ENCODE peak calls at places on chromosomes 4 and X, in four cellular contexts. One of them, this sample, is unnamed.
A peak's percentile ranks its signal among the peaks of the same experiment; 100 is the strongest.

GRCh38 chr4:86218721-86219481 is 141.0 kb downstream of the MAPK10 start:
- DNase-seq in K562: no peak
- DNase-seq in sigmoid colon: no peak
- DNase-seq in H1: no peak
- DNase-seq in this sample: no peak

GRCh38 chr4:57153207-57153606 is 43.0 kb upstream of the IGFBP7 start:
- DNase-seq in K562: no peak
- DNase-seq in sigmoid colon: no peak
- DNase-seq in H1: no peak
- DNase-seq in this sample: peak; percentile 57

GRCh38 chr4:168019019-168019651 is 73.2 kb upstream of the ANXA10 start:
- DNase-seq in K562: no peak
- DNase-seq in sigmoid colon: no peak
- DNase-seq in H1: no peak
- DNase-seq in this sample: no peak

GRCh38 chrX:38649674-38650647 is 88.6 kb downstream of the TSPAN7 start:
- DNase-seq in K562: peak; percentile 48
- DNase-seq in sigmoid colon: no peak
- DNase-seq in H1: no peak
- DNase-seq in this sample: no peak

GRCh38 chr4:12928751-12929150 is 555.4 kb downstream of the RAB28 start:
- DNase-seq in K562: no peak
- DNase-seq in sigmoid colon: no peak
- DNase-seq in H1: no peak
- DNase-seq in this sample: no peak

GRCh38 chr4:74934016-74934821 is 1.3 kb downstream of the PARM1 start:
- DNase-seq in K562: no peak
- DNase-seq in sigmoid colon: no peak
- DNase-seq in H1: peak; percentile 55
- DNase-seq in this sample: no peak

GRCh38 chr4:24816797-24817196 is 21.4 kb downstream of the SOD3 start:
- DNase-seq in K562: no peak
- DNase-seq in sigmoid colon: no peak
- DNase-seq in H1: no peak
- DNase-seq in this sample: no peak

GRCh38 chrX:118637997-118638396 is 89.4 kb upstream of the IL13RA1 start:
- DNase-seq in K562: no peak
- DNase-seq in sigmoid colon: no peak
- DNase-seq in H1: no peak
- DNase-seq in this sample: no peak

GRCh38 chr4:147829401-147830101 is 97.7 kb downstream of the ARHGAP10 start:
- DNase-seq in K562: no peak
- DNase-seq in sigmoid colon: peak; percentile 94
- DNase-seq in H1: no peak
- DNase-seq in this sample: no peak

GRCh38 chr4:186201535-186202230 is 10.3 kb downstream of the CYP4V2 start:
- DNase-seq in K562: peak; percentile 44
- DNase-seq in sigmoid colon: no peak
- DNase-seq in H1: peak; percentile 64
- DNase-seq in this sample: no peak

GRCh38 chr4:137621056-137621455 is 88.8 kb upstream of the PCDH18 start:
- DNase-seq in K562: no peak
- DNase-seq in sigmoid colon: no peak
- DNase-seq in H1: no peak
- DNase-seq in this sample: no peak

GRCh38 chrX:29652484-29652883 is 562.9 kb upstream of the MAGEB2 start:
- DNase-seq in K562: no peak
- DNase-seq in sigmoid colon: no peak
- DNase-seq in H1: no peak
- DNase-seq in this sample: no peak

GRCh38 chr4:132557660-132558059 is 591.4 kb upstream of the PCDH10 start:
- DNase-seq in K562: no peak
- DNase-seq in sigmoid colon: no peak
- DNase-seq in H1: no peak
- DNase-seq in this sample: no peak

GRCh38 chr4:53579826-53580225 is 11.5 kb downstream of the LNX1 start:
- DNase-seq in K562: no peak
- DNase-seq in sigmoid colon: no peak
- DNase-seq in H1: no peak
- DNase-seq in this sample: no peak

GRCh38 chr4:95165926-95166524 is 382.7 kb downstream of the UNC5C start:
- DNase-seq in K562: peak; percentile 49
- DNase-seq in sigmoid colon: no peak
- DNase-seq in H1: no peak
- DNase-seq in this sample: no peak

GRCh38 chr4:108116423-108117168 is 52.1 kb downstream of the LEF1 start:
- DNase-seq in K562: no peak
- DNase-seq in sigmoid colon: no peak
- DNase-seq in H1: no peak
- DNase-seq in this sample: peak; percentile 90

GRCh38 chr4:98260047-98260578 is 1.1 kb upstream of the RAP1GDS1 start:
- DNase-seq in K562: no peak
- DNase-seq in sigmoid colon: peak; percentile 74
- DNase-seq in H1: no peak
- DNase-seq in this sample: no peak

GRCh38 chr4:11814758-11815157 is 386.1 kb upstream of the HS3ST1 start:
- DNase-seq in K562: no peak
- DNase-seq in sigmoid colon: no peak
- DNase-seq in H1: no peak
- DNase-seq in this sample: no peak

GRCh38 chr4:1939664-1940509 is 68.7 kb downstream of the NSD2 start:
- DNase-seq in K562: no peak
- DNase-seq in sigmoid colon: no peak
- DNase-seq in H1: no peak
- DNase-seq in this sample: no peak

GRCh38 chrX:129781134-129782014 is 1.6 kb downstream of the SASH3 start:
- DNase-seq in K562: no peak
- DNase-seq in sigmoid colon: no peak
- DNase-seq in H1: no peak
- DNase-seq in this sample: no peak

GRCh38 chr4:26410385-26411293 is 79.6 kb downstream of the CCKAR start:
- DNase-seq in K562: peak; percentile 14
- DNase-seq in sigmoid colon: no peak
- DNase-seq in H1: no peak
- DNase-seq in this sample: no peak

GRCh38 chr4:52425751-52426326 is 233.3 kb downstream of the USP46 start:
- DNase-seq in K562: no peak
- DNase-seq in sigmoid colon: no peak
- DNase-seq in H1: no peak
- DNase-seq in this sample: no peak

GRCh38 chr4:85250852-85251251 is 224.1 kb upstream of the ARHGAP24 start:
- DNase-seq in K562: no peak
- DNase-seq in sigmoid colon: no peak
- DNase-seq in H1: no peak
- DNase-seq in this sample: no peak

GRCh38 chr4:1285790-1286553 is 3.7 kb upstream of the MAEA start:
- DNase-seq in K562: no peak
- DNase-seq in sigmoid colon: no peak
- DNase-seq in H1: no peak
- DNase-seq in this sample: no peak

GRCh38 chr4:98932539-98932938 is 3.6 kb upstream of the EIF4E start:
- DNase-seq in K562: no peak
- DNase-seq in sigmoid colon: no peak
- DNase-seq in H1: no peak
- DNase-seq in this sample: no peak

GRCh38 chr4:185215261-185215660 is 5.9 kb downstream of the SNX25 start:
- DNase-seq in K562: no peak
- DNase-seq in sigmoid colon: no peak
- DNase-seq in H1: no peak
- DNase-seq in this sample: no peak

GRCh38 chr4:165838575-165838974 is 34.5 kb upstream of the TLL1 start:
- DNase-seq in K562: no peak
- DNase-seq in sigmoid colon: no peak
- DNase-seq in H1: no peak
- DNase-seq in this sample: no peak

GRCh38 chrX:20665441-20665840 is 398.7 kb upstream of the RPS6KA3 start:
- DNase-seq in K562: no peak
- DNase-seq in sigmoid colon: no peak
- DNase-seq in H1: no peak
- DNase-seq in this sample: no peak

DNA sequence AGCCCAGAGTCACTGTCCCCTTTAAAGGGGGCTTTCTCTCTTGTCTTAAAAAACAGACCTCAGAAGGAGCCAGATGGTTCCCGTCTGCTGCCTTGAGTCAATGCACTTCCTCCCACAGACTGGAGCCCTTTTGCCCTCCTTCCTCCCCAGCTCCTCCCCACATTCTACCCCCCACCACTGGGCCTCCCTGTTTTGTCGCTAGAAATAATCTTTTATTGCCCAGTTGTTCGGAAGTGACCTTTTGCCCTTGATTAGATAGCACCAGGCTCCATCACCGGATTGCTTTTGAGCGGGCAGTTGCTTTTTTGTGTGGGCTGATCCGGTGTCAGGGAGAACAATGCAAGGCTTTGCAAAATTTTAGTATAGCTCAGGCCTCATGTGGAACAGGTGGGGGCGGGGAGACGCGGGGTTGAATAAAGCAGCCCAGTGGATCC is 47.7 kb downstream of the SPRY1 start:
- DNase-seq in K562: peak; percentile 39
- DNase-seq in sigmoid colon: no peak
- DNase-seq in H1: peak; percentile 66
- DNase-seq in this sample: no peak
- TF ChIP-seq EP300 in K562: peak; percentile 59
- TF ChIP-seq EP300 in sigmoid colon: no peak
- TF ChIP-seq EP300 in H1: no peak
- TF ChIP-seq EP300 in this sample: no peak

DNA sequence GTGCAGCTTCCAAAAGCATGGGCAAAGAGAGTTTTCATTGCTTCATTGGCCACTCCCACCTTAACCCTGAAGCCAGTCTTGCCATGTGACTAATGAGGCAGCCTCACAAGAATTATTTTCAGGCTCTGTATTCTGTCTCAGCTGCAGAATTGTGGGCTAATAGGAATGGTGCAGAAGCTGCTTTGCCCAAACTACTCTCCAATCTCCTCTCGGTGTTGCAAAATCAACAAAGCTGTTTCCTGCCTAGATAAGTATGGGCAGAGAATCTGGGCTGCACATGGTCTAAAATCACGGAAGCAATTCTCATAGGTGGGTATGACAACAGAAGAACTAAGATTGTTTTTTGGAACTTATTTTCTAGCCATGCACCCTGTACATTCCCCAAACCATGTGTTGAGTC is 31.4 kb downstream of the PPP1R2C start:
- DNase-seq in K562: no peak
- DNase-seq in sigmoid colon: no peak
- DNase-seq in H1: no peak
- DNase-seq in this sample: no peak
- TF ChIP-seq POLR2AphosphoS5 in K562: no peak
- TF ChIP-seq POLR2AphosphoS5 in sigmoid colon: no peak
- TF ChIP-seq POLR2AphosphoS5 in H1: no peak
- TF ChIP-seq POLR2AphosphoS5 in this sample: no peak

GRCh38 chr4:33923469-33923868 is 2320.8 kb downstream of the ARAP2 start:
- DNase-seq in K562: no peak
- DNase-seq in sigmoid colon: no peak
- DNase-seq in H1: no peak
- DNase-seq in this sample: no peak

GRCh38 chr4:33924801-33925200 is 2319.5 kb downstream of the ARAP2 start:
- DNase-seq in K562: no peak
- DNase-seq in sigmoid colon: no peak
- DNase-seq in H1: no peak
- DNase-seq in this sample: no peak

GRCh38 chr4:33924239-33924638 is 2320.1 kb downstream of the ARAP2 start:
- DNase-seq in K562: no peak
- DNase-seq in sigmoid colon: no peak
- DNase-seq in H1: no peak
- DNase-seq in this sample: no peak
- TF ChIP-seq POLR2A in K562: no peak
- TF ChIP-seq POLR2A in sigmoid colon: no peak
- TF ChIP-seq POLR2A in H1: no peak
- TF ChIP-seq POLR2A in this sample: no peak

DNA sequence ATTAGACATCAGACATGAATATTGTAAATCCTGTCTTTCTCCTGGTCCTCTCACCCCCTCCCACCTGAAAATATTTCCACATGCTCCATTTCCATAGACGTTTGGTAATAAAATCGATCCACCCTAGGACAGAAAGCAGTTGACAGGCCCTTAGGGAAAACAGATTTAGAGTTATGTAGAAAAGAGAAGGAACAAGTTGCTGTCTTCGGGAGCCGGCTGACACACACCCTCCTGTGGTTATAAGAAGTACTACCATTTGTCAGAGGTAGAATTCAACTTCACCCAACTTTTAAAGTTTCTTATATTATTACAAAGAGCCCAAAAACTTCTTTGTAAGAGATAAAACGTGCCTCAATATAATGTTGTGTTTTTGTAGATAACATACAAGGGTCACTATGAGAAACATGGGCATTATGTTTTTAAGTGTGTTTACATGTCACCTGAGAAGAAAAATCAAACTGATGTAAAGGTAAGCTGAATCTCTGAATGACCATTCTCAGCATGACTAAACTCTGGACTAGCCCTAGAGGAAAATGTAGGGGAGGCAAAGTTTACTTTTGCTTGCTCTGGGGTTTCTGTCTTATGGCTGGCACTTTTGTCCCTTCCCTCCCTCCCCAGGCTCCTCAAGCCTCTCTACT is 6.7 kb downstream of the MEPE start:
- DNase-seq in K562: peak; percentile 25
- DNase-seq in sigmoid colon: peak; percentile 69
- DNase-seq in H1: no peak
- DNase-seq in this sample: no peak
- TF ChIP-seq EP300 in K562: no peak
- TF ChIP-seq EP300 in sigmoid colon: no peak
- TF ChIP-seq EP300 in H1: no peak
- TF ChIP-seq EP300 in this sample: no peak

DNA sequence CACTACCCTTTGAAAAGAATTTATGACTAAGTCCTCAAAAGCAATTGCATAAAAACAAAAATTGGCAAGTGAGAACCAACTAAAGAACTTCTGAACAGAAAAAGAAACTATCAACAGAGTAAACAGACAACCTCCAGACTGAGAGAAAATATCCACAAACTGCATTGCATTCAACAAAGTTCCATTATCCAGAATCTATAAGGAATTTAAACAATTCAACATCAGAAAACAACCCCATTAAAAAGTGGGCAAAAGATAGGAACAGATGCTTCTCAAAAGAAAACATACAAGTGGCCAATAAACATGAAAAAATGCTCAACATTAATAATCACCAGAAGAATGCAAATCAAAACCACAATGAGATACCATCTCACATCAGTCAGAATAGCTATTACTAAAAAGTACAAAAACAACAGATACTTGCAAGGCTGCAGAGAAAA is 130.2 kb downstream of the GASK1B start:
- DNase-seq in K562: no peak
- DNase-seq in sigmoid colon: no peak
- DNase-seq in H1: no peak
- DNase-seq in this sample: no peak
- TF ChIP-seq POLR2AphosphoS5 in K562: no peak
- TF ChIP-seq POLR2AphosphoS5 in sigmoid colon: no peak
- TF ChIP-seq POLR2AphosphoS5 in H1: no peak
- TF ChIP-seq POLR2AphosphoS5 in this sample: no peak

GRCh38 chrX:40285876-40286275 is 188.1 kb upstream of the BCOR start:
- DNase-seq in K562: no peak
- DNase-seq in sigmoid colon: no peak
- DNase-seq in H1: no peak
- DNase-seq in this sample: no peak
- TF ChIP-seq POLR2A in K562: no peak
- TF ChIP-seq POLR2A in sigmoid colon: no peak
- TF ChIP-seq POLR2A in H1: no peak
- TF ChIP-seq POLR2A in this sample: no peak